ENCODE peak calls at places on chromosomes 13 and 19, in ten cellular contexts. P is prostate gland, A is AG10803, U is coronary artery, H is astrocyte, D is right lobe of liver, Q is lower lobe of right lung, I is fibroblast of the aortic adventitia, S is mucosa of descending colon, O is BE2C. F is an unnamed sample.

GRCh38 chr13:83515267-83515666 is 367.0 kb downstream of the SLITRK1 start:
- DNase-seq in H (peak), P (no peak), O (no peak), I (peak), U (no peak), A (peak), D (no peak), S (no peak), Q (no peak), F (no peak)

GRCh38 chr19:13961826-13962737 is 9.8 kb downstream of the DCAF15 start:
- DNase-seq in I (no peak), S (no peak), D (no peak), O (no peak), H (no peak), P (no peak), A (no peak), U (peak), Q (no peak), F (no peak)

GRCh38 chr19:3469638-3470499 is 10.5 kb downstream of the SMIM24 start:
- DNase-seq in O (no peak), Q (no peak), A (no peak), U (no peak), S (no peak), P (no peak), H (no peak), I (no peak), D (no peak), F (no peak)

GRCh38 chr13:74554581-74555290 is 420.5 kb upstream of the KLF12 start:
- DNase-seq in I (no peak), O (peak), Q (no peak), S (no peak), P (no peak), D (no peak), H (no peak), U (no peak), A (no peak), F (no peak)

GRCh38 chr19:3725121-3725520 is 16.9 kb downstream of the TJP3 start:
- DNase-seq in Q (no peak), I (no peak), P (no peak), S (no peak), A (no peak), D (no peak), O (no peak), H (no peak), U (no peak), F (no peak)

GRCh38 chr13:21014139-21014665 is 47.2 kb downstream of the LATS2 start:
- DNase-seq in A (no peak), U (no peak), O (no peak), H (peak), D (no peak), S (no peak), Q (no peak), I (no peak), P (no peak), F (no peak)

GRCh38 chr13:59425211-59425721 is 738.5 kb downstream of the DIAPH3 start:
- DNase-seq in S (no peak), P (no peak), U (no peak), H (peak), Q (no peak), A (peak), I (peak), O (no peak), D (no peak), F (no peak)

GRCh38 chr13:101875717-101876393 is 423.4 kb downstream of the ITGBL1 start:
- DNase-seq in S (no peak), U (no peak), Q (no peak), I (peak), O (no peak), D (peak), A (peak), P (peak), H (peak), F (no peak)

GRCh38 chr19:55041627-55042343 is 3.7 kb upstream of the GP6 start:
- DNase-seq in H (no peak), S (no peak), D (no peak), P (no peak), U (no peak), Q (no peak), O (no peak), I (no peak), A (no peak), F (no peak)

GRCh38 chr13:23701646-23702045 is 131.4 kb downstream of the TNFRSF19 start:
- DNase-seq in A (peak), P (no peak), U (peak), S (peak), I (peak), O (no peak), H (peak), D (no peak), Q (no peak), F (no peak)

GRCh38 chr13:62682788-62683187 is 1267.1 kb upstream of the PCDH20 start:
- DNase-seq in Q (no peak), O (no peak), P (no peak), S (no peak), A (no peak), D (no peak), H (no peak), I (no peak), U (no peak), F (no peak)

GRCh38 chr13:40221460-40222201 is 444.8 kb downstream of the FOXO1 start:
- DNase-seq in U (no peak), D (no peak), P (peak), S (peak), Q (no peak), I (peak), H (peak), A (peak), O (no peak), F (no peak)

GRCh38 chr13:99361197-99361596 is 54.0 kb upstream of the GPR183 start:
- DNase-seq in I (no peak), Q (no peak), O (no peak), H (no peak), S (no peak), P (no peak), A (no peak), D (no peak), U (no peak), F (no peak)

GRCh38 chr19:45558399-45558878 is 26.2 kb downstream of the OPA3 start:
- DNase-seq in U (no peak), Q (peak), A (no peak), P (peak), I (peak), S (peak), H (no peak), O (peak), D (no peak), F (no peak)

GRCh38 chr19:24098359-24098758 is 11.4 kb downstream of the ZNF254 start:
- DNase-seq in Q (no peak), H (peak), S (no peak), A (no peak), P (no peak), O (no peak), U (no peak), D (no peak), I (no peak), F (no peak)

GRCh38 chr19:43997631-43998290 is 5.0 kb upstream of the ZNF230 start:
- DNase-seq in S (no peak), H (peak), P (no peak), I (peak), O (no peak), D (no peak), U (no peak), A (peak), Q (no peak), F (no peak)

GRCh38 chr13:68905186-68905585 is 1202.4 kb upstream of the ATXN8OS start:
- DNase-seq in A (no peak), I (no peak), P (no peak), O (no peak), U (no peak), Q (no peak), D (no peak), H (no peak), S (no peak), F (no peak)

GRCh38 chr13:44031555-44031954 is 151.9 kb downstream of the LACC1 start:
- DNase-seq in I (no peak), D (no peak), P (no peak), H (no peak), U (no peak), Q (no peak), O (no peak), A (no peak), S (no peak), F (no peak)

GRCh38 chr13:44437356-44438233 is 64.0 kb downstream of the SERP2 start:
- DNase-seq in Q (no peak), S (no peak), A (peak), I (peak), O (no peak), P (no peak), U (no peak), D (no peak), H (peak), F (no peak)

GRCh38 chr19:5030136-5030820 is 61.4 kb downstream of the KDM4B start:
- DNase-seq in A (no peak), O (no peak), H (no peak), Q (no peak), S (no peak), I (no peak), D (no peak), U (no peak), P (no peak), F (no peak)

GRCh38 chr13:101283782-101284181 is 132.5 kb downstream of the NALCN start:
- DNase-seq in H (no peak), A (no peak), P (no peak), I (no peak), U (no peak), D (no peak), Q (no peak), O (no peak), S (no peak), F (no peak)

GRCh38 chr13:59843040-59843439 is 320.7 kb downstream of the DIAPH3 start:
- DNase-seq in P (no peak), I (no peak), O (no peak), S (no peak), Q (no peak), A (no peak), D (no peak), H (no peak), U (no peak), F (no peak)

GRCh38 chr19:9885077-9885552 is 50.0 kb downstream of the PIN1 start:
- DNase-seq in A (peak), S (peak), I (peak), U (no peak), Q (no peak), D (no peak), O (peak), H (peak), P (no peak), F (no peak)

GRCh38 chr13:103140001-103140671 is 73.9 kb upstream of the SLC10A2 start:
- DNase-seq in I (no peak), O (peak), S (peak), D (no peak), A (no peak), P (peak), Q (no peak), H (no peak), U (no peak), F (peak)

GRCh38 chr19:42619271-42619670 is 24.5 kb upstream of the CEACAM8 start:
- DNase-seq in O (no peak), S (no peak), D (no peak), P (no peak), H (no peak), I (no peak), U (no peak), Q (no peak), A (no peak), F (no peak)

GRCh38 chr19:2820112-2820702 is 539 bp downstream of the ZNF554 start:
- DNase-seq in S (no peak), P (no peak), H (no peak), U (no peak), I (peak), A (no peak), Q (peak), D (peak), O (no peak), F (no peak)

GRCh38 chr13:41650706-41651105 is 193.4 kb downstream of the RGCC start:
- DNase-seq in Q (no peak), D (no peak), H (no peak), O (no peak), P (no peak), I (no peak), A (no peak), U (no peak), S (no peak), F (no peak)

GRCh38 chr13:44796597-44797517 is 192.4 kb downstream of the NUFIP1 start:
- DNase-seq in I (no peak), H (no peak), S (no peak), A (no peak), Q (no peak), O (no peak), U (no peak), P (no peak), D (no peak), F (no peak)

GRCh38 chr13:59906413-59907027 is 257.2 kb downstream of the DIAPH3 start:
- DNase-seq in P (no peak), I (peak), S (peak), H (peak), D (no peak), U (no peak), Q (no peak), O (peak), A (peak), F (peak)

DNA sequence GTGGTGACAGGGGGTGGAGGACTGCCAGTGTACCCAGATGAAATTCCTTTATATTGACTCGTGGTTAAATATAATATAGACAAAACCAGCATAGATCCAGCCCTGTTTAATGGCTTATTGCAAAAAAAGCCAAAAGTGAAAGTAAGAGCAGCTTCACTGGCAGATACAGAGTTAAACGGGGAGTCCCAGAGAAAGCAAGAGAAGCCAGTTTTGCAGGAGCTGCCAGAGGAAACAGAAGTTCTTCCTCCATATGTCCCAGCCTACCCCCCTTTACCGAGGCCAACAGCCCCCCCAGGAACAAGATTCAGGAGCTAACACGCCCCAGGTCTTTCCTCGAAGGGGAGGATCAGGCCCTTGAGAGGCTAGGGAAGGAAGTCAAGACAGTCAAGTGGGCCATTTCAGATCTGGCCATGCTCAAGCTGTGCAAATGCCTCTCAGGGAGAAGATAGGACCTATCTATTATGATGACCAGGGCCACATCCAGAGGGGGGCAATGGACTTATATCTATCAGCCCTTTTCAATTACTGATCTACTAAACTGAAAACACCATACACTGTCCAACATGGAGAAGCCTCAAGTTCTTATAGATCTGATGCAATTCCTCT is 47.2 kb upstream of the ZNF737 start:
- DNase-seq in I (peak), D (no peak), Q (no peak), S (no peak), O (no peak), H (no peak), A (no peak), U (no peak), P (no peak), F (no peak)
- H3K4me3 ChIP-seq in I (peak), D (peak), Q (peak), S (no peak), O (no peak), H (no peak), A (peak), U (peak), P (peak), F (no peak)

DNA sequence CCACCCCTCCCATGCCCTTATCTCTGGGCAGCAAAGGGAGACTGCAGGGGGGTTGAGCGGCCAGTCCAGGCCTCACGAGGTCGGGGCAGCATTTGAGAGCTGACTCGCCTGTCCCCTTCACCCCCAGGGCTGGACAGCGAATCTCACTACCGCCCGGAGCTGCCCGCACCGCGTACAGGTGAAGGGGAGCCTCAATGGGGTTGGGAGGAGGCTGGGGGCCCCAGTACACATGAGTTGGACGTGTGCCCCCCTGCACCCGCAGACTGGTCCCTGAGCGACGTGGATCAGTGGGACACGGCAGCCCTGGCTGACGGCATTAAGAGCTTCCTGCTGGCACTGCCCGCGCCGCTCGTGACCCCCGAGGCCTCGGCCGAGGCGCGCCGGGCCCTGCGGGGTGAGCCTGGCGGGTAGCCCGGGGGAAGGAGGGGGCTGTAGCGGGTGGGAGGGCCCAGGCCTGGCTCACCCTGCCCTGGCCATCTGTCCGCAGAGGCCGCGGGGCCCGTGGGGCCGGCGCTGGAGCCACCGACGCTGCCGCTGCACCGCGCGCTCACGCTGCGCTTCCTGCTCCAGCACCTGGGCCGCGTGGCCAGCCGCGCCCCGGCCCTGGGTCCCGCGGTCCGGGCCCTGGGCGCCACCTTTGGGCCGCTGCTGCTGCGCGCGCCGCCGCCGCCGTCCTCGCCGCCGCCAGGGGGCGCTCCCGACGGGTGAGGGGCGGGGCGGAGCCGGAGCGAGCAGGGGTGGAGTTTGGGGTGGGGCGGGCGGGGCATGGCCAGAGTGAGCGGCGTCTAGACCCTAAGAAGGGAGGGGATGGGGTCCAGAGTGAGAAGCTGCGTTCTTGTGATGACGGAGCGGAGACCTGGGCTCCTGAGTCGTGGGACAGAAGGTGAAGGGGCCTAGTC is 8.1 kb downstream of the PIK3R2 start:
- DNase-seq in U (no peak), P (peak), Q (peak), D (peak), O (peak), A (peak), S (peak), I (peak), H (no peak), F (no peak)
- TF ChIP-seq CTCF in U (peak), P (peak), Q (peak), D (peak), O (peak), A (no peak), S (peak), I (peak), H (no peak), F (peak)

GRCh38 chr13:49399801-49400472 is 43.9 kb downstream of the CAB39L start:
- DNase-seq in P (peak), H (no peak), U (no peak), S (peak), A (no peak), O (no peak), D (no peak), Q (no peak), I (no peak), F (no peak)
- H3K4me3 ChIP-seq in P (peak), H (no peak), U (peak), S (no peak), A (no peak), O (no peak), D (no peak), Q (peak), I (no peak), F (no peak)

GRCh38 chr19:15810335-15810734 is 5.1 kb downstream of the OR10H1 start:
- DNase-seq in Q (no peak), A (no peak), O (no peak), D (no peak), S (peak), P (no peak), H (no peak), I (no peak), U (no peak), F (no peak)
- TF ChIP-seq CTCF in Q (peak), A (no peak), O (peak), D (peak), S (peak), P (peak), H (no peak), I (no peak), U (no peak), F (no peak)

DNA sequence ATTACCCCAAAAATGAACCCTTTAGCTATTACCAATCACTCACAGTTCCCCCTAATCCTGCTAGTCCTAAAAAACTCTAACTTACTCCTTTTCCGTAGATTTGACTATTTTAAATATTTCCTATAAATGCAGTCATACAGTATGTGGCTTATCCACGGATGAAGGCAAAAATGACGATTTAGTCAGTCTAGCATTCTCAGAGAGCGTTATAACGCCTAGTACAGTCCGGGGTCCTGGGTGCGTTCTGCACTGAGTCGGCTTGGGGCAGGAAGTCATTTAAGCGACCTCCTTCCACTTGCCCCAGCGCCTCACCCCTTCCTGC is 520 bp upstream of the ZNF383 start:
- DNase-seq in A (no peak), H (no peak), S (no peak), P (no peak), O (no peak), U (no peak), Q (no peak), D (no peak), I (no peak), F (no peak)
- H3K4me3 ChIP-seq in A (peak), H (peak), S (peak), P (peak), O (peak), U (peak), Q (peak), D (peak), I (peak), F (peak)

DNA sequence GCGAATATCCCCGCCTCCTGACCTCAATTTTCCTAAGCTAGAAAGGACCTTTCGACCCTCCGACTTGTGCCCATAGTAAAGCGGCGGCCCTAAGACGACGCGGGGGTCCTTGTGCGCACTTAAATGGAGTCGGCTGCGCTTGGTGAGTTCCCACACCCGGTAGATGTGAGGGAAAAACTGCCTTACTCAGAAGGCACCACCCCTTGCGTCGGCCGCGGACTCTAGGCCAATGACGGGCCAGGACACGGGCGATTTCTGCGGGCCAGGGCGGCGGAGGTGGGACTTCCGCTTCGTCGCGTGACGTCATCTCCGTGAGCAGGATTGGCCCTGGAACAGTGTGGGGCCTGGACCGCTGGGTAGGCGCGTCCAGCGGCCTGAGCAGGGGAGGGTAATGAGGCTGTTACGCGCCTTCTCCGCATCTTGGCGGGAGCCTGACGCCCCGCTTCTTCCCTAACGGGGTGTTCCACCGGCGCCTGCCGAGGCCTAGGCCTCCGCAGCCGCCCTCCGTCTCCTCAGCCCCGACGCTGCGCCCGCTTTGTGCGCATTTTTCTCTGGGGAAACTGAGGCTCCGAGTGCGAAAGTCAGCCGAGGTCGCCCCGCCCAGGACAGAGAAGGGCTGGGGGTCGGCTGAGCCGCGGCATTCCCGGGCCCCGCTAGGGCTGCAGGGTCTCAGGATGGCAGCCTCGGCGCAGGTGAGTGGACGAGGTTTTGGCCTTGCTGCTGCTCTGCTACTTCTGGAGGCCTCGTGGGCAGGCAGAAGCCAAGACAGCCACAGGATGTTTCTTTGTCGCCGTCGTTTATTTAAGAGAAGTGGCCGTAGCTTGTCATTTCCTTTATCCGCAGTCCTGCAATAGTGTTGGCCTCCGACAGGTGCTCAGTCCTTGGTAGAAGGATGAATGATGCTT is at the start of gene ZNF543:
- DNase-seq in Q (peak), O (peak), I (peak), D (peak), S (peak), U (peak), H (peak), P (peak), A (peak), F (peak)
- TF ChIP-seq CTCF in Q (no peak), O (no peak), I (no peak), D (no peak), S (no peak), U (no peak), H (no peak), P (no peak), A (peak), F (no peak)

F was measured in HFF-Myc.